ENCODE peak calls at places on chromosomes 11 and 22, in ten cellular contexts. O, G, T, P, W, R, L, B, I and N are unnamed samples.

GRCh38 chr11:13667245-13667644 is 1.2 kb upstream of the FAR1 start:
- DNase-seq in O (no peak), G (no peak), T (no peak), P (no peak), W (no peak), R (peak), L (no peak), B (no peak), I (no peak), N (no peak)

GRCh38 chr22:37806409-37807338 is 1.1 kb upstream of the GCAT start:
- DNase-seq in O (peak), G (peak), T (no peak), P (no peak), W (no peak), R (no peak), L (no peak), B (no peak), I (no peak), N (no peak)

GRCh38 chr11:94895451-94895850 is 77.9 kb downstream of the CWC15 start:
- DNase-seq in O (peak), G (no peak), T (no peak), P (no peak), W (no peak), R (peak), L (no peak), B (no peak), I (no peak), N (no peak)

GRCh38 chr11:125401746-125402145 is 94.3 kb downstream of the FEZ1 start:
- DNase-seq in O (peak), G (no peak), T (no peak), P (no peak), W (no peak), R (no peak), L (no peak), B (no peak), I (peak), N (no peak)

GRCh38 chr11:128848815-128849455 is 18.2 kb downstream of the KCNJ1 start:
- DNase-seq in O (peak), G (peak), T (no peak), P (peak), W (peak), R (no peak), L (peak), B (no peak), I (peak), N (no peak)

GRCh38 chr11:3044004-3044403 is 13.2 kb downstream of the CARS1 start:
- DNase-seq in O (peak), G (no peak), T (no peak), P (no peak), W (no peak), R (no peak), L (no peak), B (no peak), I (peak), N (no peak)

GRCh38 chr11:120123946-120124345 is 14.0 kb downstream of the TRIM29 start:
- DNase-seq in O (no peak), G (peak), T (no peak), P (no peak), W (no peak), R (no peak), L (no peak), B (no peak), I (no peak), N (no peak)

GRCh38 chr11:57568330-57568766 is 876 bp upstream of the UBE2L6 start:
- DNase-seq in O (peak), G (peak), T (peak), P (no peak), W (no peak), R (peak), L (peak), B (peak), I (no peak), N (peak)

GRCh38 chr11:118607401-118608267 is at the start of gene PHLDB1:
- DNase-seq in O (peak), G (peak), T (peak), P (peak), W (peak), R (no peak), L (peak), B (peak), I (peak), N (no peak)

GRCh38 chr11:81497202-81497804 is 1236.4 kb downstream of the FAM181B start:
- DNase-seq in O (peak), G (peak), T (no peak), P (peak), W (no peak), R (peak), L (no peak), B (no peak), I (no peak), N (peak)

GRCh38 chr11:43920598-43921419 is 21.6 kb upstream of the C11orf96 start:
- DNase-seq in O (peak), G (peak), T (peak), P (peak), W (no peak), R (peak), L (no peak), B (peak), I (no peak), N (peak)

GRCh38 chr22:37739000-37739399 is 42.2 kb downstream of the TRIOBP start:
- DNase-seq in O (peak), G (no peak), T (no peak), P (no peak), W (no peak), R (no peak), L (no peak), B (no peak), I (no peak), N (peak)

GRCh38 chr11:7575841-7576451 is 62.1 kb downstream of the PPFIBP2 start:
- DNase-seq in O (no peak), G (peak), T (peak), P (peak), W (no peak), R (no peak), L (no peak), B (peak), I (no peak), N (no peak)

GRCh38 chr11:93059074-93059957 is 89.9 kb downstream of the MTNR1B start:
- DNase-seq in O (peak), G (no peak), T (peak), P (no peak), W (no peak), R (no peak), L (no peak), B (no peak), I (no peak), N (peak)

GRCh38 chr22:24138649-24139420 is 42.5 kb upstream of the SUSD2 start:
- DNase-seq in O (no peak), G (no peak), T (no peak), P (no peak), W (no peak), R (no peak), L (no peak), B (no peak), I (no peak), N (no peak)

GRCh38 chr11:120610101-120610500 is 98.6 kb downstream of the GRIK4 start:
- DNase-seq in O (no peak), G (no peak), T (no peak), P (no peak), W (no peak), R (no peak), L (no peak), B (no peak), I (no peak), N (no peak)

GRCh38 chr11:112162761-112163669 is 879 bp downstream of the IL18 start:
- DNase-seq in O (no peak), G (peak), T (peak), P (no peak), W (no peak), R (peak), L (no peak), B (no peak), I (no peak), N (no peak)

DNA sequence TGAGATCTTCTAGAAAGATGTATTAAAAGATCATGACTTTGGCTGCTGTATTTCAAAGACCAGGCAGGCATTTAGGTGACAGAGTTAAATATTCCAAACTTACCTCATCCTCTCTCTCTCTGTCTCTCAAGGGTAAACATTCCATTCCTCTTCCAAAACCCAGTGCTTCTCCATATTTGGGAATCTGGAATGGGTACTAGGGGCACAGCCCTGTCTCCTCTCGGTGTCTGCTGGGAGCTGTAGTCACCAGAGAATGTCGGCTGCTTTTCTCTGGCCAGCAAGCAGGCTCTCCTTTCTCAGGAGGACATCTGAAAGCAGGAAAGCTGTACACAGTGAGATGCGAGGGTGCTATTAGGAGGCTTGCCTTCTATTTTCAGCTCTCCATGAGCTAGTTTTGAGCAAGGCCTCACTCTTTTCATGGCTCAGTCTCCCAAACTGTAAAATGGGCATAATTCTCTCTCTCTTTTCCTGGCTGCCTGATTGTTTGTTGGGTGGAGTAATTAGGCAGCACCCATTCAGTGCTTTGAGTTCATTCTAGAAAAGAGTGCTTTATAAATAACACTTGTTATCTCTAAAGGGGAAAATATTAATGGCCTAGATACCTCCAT is 9.3 kb upstream of the PEX26 start:
- DNase-seq in O (no peak), G (no peak), T (peak), P (no peak), W (no peak), R (peak), L (no peak), B (peak), I (no peak), N (no peak)
- H3K27ac ChIP-seq in O (peak), G (no peak), T (peak), P (peak), W (no peak), R (no peak), L (no peak), B (peak), I (peak), N (no peak)

DNA sequence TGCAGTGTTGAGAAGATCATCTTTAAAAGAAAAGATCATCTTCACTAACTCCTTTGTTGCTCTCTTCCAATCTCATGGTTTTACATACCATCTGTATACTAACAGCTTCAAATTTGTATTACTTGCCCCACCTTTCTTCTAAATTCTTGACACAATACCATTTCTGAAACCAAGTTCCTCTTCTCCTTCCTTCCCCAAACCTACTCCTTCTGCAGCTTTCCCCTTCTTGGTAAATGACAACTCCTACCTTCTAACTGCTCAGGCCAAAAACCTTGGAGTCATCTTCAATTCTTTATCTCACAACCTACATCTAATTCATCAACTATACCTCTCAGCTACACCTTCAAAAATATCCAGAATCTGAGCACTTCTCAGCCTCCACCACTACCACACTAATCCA is 9.3 kb downstream of the PRCP start:
- DNase-seq in O (no peak), G (no peak), T (no peak), P (no peak), W (no peak), R (no peak), L (no peak), B (no peak), I (no peak), N (no peak)
- H3K27ac ChIP-seq in O (no peak), G (no peak), T (no peak), P (no peak), W (no peak), R (no peak), L (no peak), B (no peak), I (peak), N (no peak)

GRCh38 chr11:16881766-16882165 is 132.4 kb downstream of the PLEKHA7 start:
- DNase-seq in O (no peak), G (no peak), T (no peak), P (no peak), W (no peak), R (no peak), L (no peak), B (no peak), I (no peak), N (no peak)
- H3K27ac ChIP-seq in O (peak), G (peak), T (no peak), P (no peak), W (no peak), R (no peak), L (no peak), B (no peak), I (no peak), N (no peak)

DNA sequence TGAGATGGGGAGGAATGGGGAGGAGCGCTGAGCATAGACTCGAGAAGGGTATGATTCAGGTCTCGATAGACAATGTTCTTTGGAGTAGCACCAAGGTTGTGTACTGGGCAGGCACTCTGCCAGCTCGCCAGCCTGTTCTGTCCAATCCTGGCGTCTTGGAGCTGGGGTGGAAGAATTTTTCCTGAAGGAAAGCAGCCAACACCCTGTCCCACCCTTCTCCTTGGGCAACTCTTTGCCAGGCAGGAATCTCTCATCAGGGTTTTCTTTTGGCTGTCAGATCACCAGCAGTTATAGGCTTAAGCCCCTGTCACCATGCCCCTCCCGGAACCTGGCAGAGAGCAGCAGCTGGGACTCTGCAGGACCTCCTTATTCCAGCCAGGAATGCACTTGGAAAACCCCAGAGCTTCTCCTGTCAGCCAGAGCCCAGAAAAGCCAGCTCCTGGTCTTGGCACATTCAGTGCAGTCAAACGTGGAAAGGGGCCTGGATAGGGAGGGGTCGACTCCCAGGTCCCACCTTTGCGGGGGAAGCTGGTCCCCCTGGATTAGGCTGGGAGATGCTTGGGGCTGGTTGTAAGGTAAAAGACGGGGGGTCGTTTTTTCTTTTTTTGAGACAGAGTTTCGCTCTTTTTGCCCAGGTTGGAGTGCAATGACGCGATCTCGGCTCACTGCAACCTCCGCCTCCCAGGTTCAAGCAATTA is 14.4 kb upstream of the SPTBN2 start:
- DNase-seq in O (no peak), G (peak), T (no peak), P (peak), W (no peak), R (peak), L (no peak), B (no peak), I (no peak), N (no peak)
- H3K27ac ChIP-seq in O (no peak), G (no peak), T (no peak), P (peak), W (no peak), R (peak), L (no peak), B (no peak), I (no peak), N (no peak)

GRCh38 chr22:27523711-27524110 is 277.8 kb downstream of the MN1 start:
- DNase-seq in O (no peak), G (no peak), T (no peak), P (no peak), W (no peak), R (no peak), L (no peak), B (no peak), I (no peak), N (no peak)
- H3K27ac ChIP-seq in O (no peak), G (no peak), T (no peak), P (no peak), W (no peak), R (no peak), L (no peak), B (no peak), I (no peak), N (no peak)